ENCODE peak calls at places on chromosome 22, in five cellular contexts. X is CD8-positive, alpha-beta T cell; D is tibial artery; P is SK-N-SH; Y is body of pancreas. Z is an unnamed sample. For H3K4me1, the result is how much of the 10 kb centered on the place peaks cover.

GRCh38 chr22:44085743-44086741 is 61.9 kb downstream of the PARVB start:
- DNase-seq in D (no peak), Y (peak), X (no peak), P (peak), Z (peak)

GRCh38 chr22:29517215-29517908 is 36.2 kb downstream of the THOC5 start:
- DNase-seq in Y (peak), X (no peak), D (no peak), P (peak), Z (no peak)

GRCh38 chr22:17302616-17303015 is 66.6 kb upstream of the CECR2 start:
- DNase-seq in Y (no peak), P (no peak), X (no peak), D (no peak), Z (no peak)

GRCh38 chr22:37203354-37204044 is 8.8 kb downstream of the SSTR3 start:
- DNase-seq in P (no peak), X (no peak), Y (no peak), D (peak), Z (peak)

GRCh38 chr22:38733329-38734202 is 22.2 kb downstream of the SUN2 start:
- DNase-seq in X (no peak), Y (peak), P (peak), D (peak), Z (peak)

GRCh38 chr22:25970348-25970995 is 198.8 kb upstream of the SEZ6L start:
- DNase-seq in D (no peak), Y (peak), X (no peak), P (no peak), Z (no peak)

GRCh38 chr22:49531533-49531895 is 296.2 kb downstream of the BRD1 start:
- DNase-seq in X (no peak), P (no peak), Y (no peak), D (no peak), Z (no peak)

GRCh38 chr22:42930810-42931420 is 73.8 kb upstream of the ARFGAP3 start:
- DNase-seq in Y (peak), P (no peak), X (no peak), D (no peak), Z (no peak)

GRCh38 chr22:24976442-24977218 is 24.1 kb downstream of the KIAA1671 start:
- DNase-seq in P (no peak), Y (no peak), X (no peak), D (no peak), Z (no peak)

GRCh38 chr22:19991645-19992451 is 24.8 kb downstream of the ARVCF start:
- DNase-seq in D (peak), P (no peak), Y (no peak), X (no peak), Z (no peak)

GRCh38 chr22:38136607-38137006 is 26.1 kb upstream of the BAIAP2L2 start:
- DNase-seq in P (no peak), X (no peak), Y (no peak), D (no peak), Z (no peak)

GRCh38 chr22:50308986-50309600 is 1.6 kb upstream of the PLXNB2 start:
- DNase-seq in D (peak), Y (no peak), X (no peak), P (no peak), Z (no peak)

GRCh38 chr22:17513612-17514011 is 49.7 kb upstream of the SLC25A18 start:
- DNase-seq in D (no peak), Y (no peak), X (no peak), P (no peak), Z (no peak)

GRCh38 chr22:43053176-43053575 is 36.0 kb downstream of the TTLL1 start:
- DNase-seq in P (peak), D (no peak), Y (no peak), X (no peak), Z (no peak)

GRCh38 chr22:10961043-10961860 is 4566.7 kb upstream of the OR11H1 start:
- DNase-seq in Y (no peak), D (no peak), P (peak), X (no peak), Z (no peak)

GRCh38 chr22:18091916-18092526 is 14.2 kb downstream of the PEX26 start:
- DNase-seq in D (no peak), P (no peak), X (no peak), Y (peak), Z (peak)

GRCh38 chr22:17970205-17970708 is 54.1 kb downstream of the MICAL3 start:
- DNase-seq in D (no peak), X (no peak), P (no peak), Y (no peak), Z (no peak)

GRCh38 chr22:43345761-43346261 is 2.6 kb upstream of the SCUBE1 start:
- DNase-seq in P (no peak), Y (no peak), X (no peak), D (no peak), Z (no peak)

GRCh38 chr22:37669586-37669985 is 5.8 kb upstream of the LGALS1 start:
- DNase-seq in X (no peak), D (no peak), Y (no peak), P (no peak), Z (no peak)

GRCh38 chr22:38868886-38869381 is 3.1 kb downstream of the CBX6 start:
- DNase-seq in P (peak), D (peak), X (peak), Y (peak), Z (peak)

GRCh38 chr22:20025401-20026203 is 4.7 kb downstream of the TANGO2 start:
- DNase-seq in X (no peak), Y (no peak), D (peak), P (no peak), Z (peak)

GRCh38 chr22:36386900-36387663 is 685 bp downstream of the MYH9 start:
- DNase-seq in D (peak), P (peak), Y (peak), X (no peak), Z (peak)

GRCh38 chr22:21044931-21045584 is 688 bp upstream of the LRRC74B start:
- DNase-seq in X (no peak), Y (peak), P (peak), D (peak), Z (no peak)

GRCh38 chr22:30212363-30212995 is 34.1 kb downstream of the LIF start:
- DNase-seq in Y (peak), X (no peak), D (peak), P (peak), Z (peak)

GRCh38 chr22:37181681-37182080 is 6.4 kb downstream of the C1QTNF6 start:
- DNase-seq in D (no peak), P (no peak), Y (no peak), X (no peak), Z (no peak)

GRCh38 chr22:50504245-50505211 is 3.0 kb downstream of the LMF2 start:
- DNase-seq in P (no peak), D (no peak), X (no peak), Y (peak), Z (peak)

GRCh38 chr22:21657361-21658118 is 8.3 kb upstream of the PPIL2 start:
- DNase-seq in X (peak), Y (peak), D (peak), P (peak), Z (peak)

GRCh38 chr22:47160781-47161520 is 398.5 kb downstream of the TBC1D22A start:
- DNase-seq in X (no peak), D (peak), Y (no peak), P (no peak), Z (no peak)

GRCh38 chr22:37633082-37633692 is 6.3 kb upstream of the SH3BP1 start:
- DNase-seq in P (no peak), D (no peak), X (no peak), Y (no peak), Z (peak)

GRCh38 chr22:18968011-18968749 is 32.1 kb upstream of the PRODH start:
- DNase-seq in P (no peak), Y (peak), D (no peak), X (no peak), Z (peak)

GRCh38 chr22:46079093-46079860 is 71.0 kb upstream of the PPARA start:
- DNase-seq in D (peak), Y (no peak), P (no peak), X (no peak), Z (no peak)
- H3K4me1 ChIP-seq in D (half or more), Y (half or more), P (half or more), X (under half), Z (under half)

GRCh38 chr22:22687638-22688500 is 43.5 kb downstream of the GGTLC2 start:
- DNase-seq in D (no peak), Y (peak), P (peak), X (no peak), Z (no peak)
- TF ChIP-seq CTCF in D (peak), Y (peak), P (peak), X (peak), Z (peak)

DNA sequence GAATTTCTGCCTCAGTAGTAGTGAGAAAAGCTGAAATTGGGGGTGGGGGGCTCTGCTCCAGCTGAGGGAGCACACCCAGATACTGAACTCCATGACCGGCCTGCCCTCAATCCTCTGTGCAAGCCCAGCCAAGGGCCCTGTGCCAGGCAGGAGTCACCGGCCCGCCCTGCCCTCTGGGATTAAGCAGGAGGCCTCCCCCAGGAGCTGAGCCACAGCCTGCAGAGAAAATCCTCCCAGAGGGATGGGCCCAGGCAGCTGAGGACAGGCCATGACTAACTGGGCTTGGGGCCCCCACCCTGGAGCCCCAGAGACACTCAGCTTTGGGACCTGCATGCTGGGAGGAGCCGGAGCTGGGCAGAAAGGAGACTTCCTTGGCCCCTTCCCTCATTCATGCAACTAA is 48.8 kb downstream of the MN1 start:
- DNase-seq in X (no peak), P (no peak), D (peak), Y (no peak), Z (peak)
- H3K4me1 ChIP-seq in X (under half), P (under half), D (half or more), Y (under half), Z (under half)

DNA sequence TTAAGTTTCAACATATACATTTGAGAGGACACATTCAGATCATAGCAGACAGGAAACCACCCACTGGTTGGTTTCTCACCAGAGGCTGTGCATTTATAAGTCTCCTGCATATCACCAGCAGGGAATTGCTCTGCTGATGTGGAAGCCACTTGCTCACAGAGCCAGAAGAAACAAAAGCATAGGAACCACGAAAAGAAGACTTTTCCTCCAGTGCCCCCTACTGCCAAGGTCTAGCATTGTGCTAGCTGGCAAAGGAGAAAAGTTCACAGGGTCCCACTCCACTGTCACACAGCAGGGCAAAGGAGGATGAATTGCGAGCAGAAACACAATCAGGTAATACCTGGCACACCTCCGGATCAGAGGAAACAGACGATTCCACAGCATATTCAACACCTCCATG is 28.9 kb upstream of the ISX start:
- DNase-seq in D (no peak), P (no peak), Y (no peak), X (no peak), Z (no peak)
- TF ChIP-seq CTCF in D (no peak), P (peak), Y (no peak), X (no peak), Z (no peak)

GRCh38 chr22:31288496-31289235 is 3.6 kb downstream of the PIK3IP1 start:
- DNase-seq in P (no peak), X (no peak), Y (no peak), D (no peak), Z (no peak)
- H3K4me1 ChIP-seq in P (under half), X (half or more), Y (under half), D (under half), Z (under half)

GRCh38 chr22:45212306-45212709 is 28.4 kb downstream of the KIAA0930 start:
- DNase-seq in P (peak), D (peak), Y (peak), X (no peak), Z (peak)
- TF ChIP-seq CTCF in P (no peak), D (peak), Y (no peak), X (no peak), Z (no peak)

GRCh38 chr22:48431014-48431413 is 1396.7 kb downstream of the BRD1 start:
- DNase-seq in X (no peak), Y (no peak), P (no peak), D (peak), Z (no peak)
- H3K4me1 ChIP-seq in X (under half), Y (under half), P (under half), D (under half), Z (under half)

GRCh38 chr22:41598891-41599635 is 9.4 kb upstream of the PMM1 start:
- DNase-seq in D (no peak), P (no peak), X (no peak), Y (no peak), Z (no peak)

GRCh38 chr22:41596776-41597634 is 7.4 kb upstream of the PMM1 start:
- DNase-seq in Y (peak), D (peak), P (peak), X (no peak), Z (peak)

GRCh38 chr22:41595703-41596102 is 6.1 kb upstream of the PMM1 start:
- DNase-seq in P (no peak), X (no peak), D (no peak), Y (no peak), Z (no peak)

GRCh38 chr22:41598081-41598480 is 8.4 kb upstream of the PMM1 start:
- DNase-seq in X (no peak), D (no peak), P (no peak), Y (no peak), Z (no peak)

DNA sequence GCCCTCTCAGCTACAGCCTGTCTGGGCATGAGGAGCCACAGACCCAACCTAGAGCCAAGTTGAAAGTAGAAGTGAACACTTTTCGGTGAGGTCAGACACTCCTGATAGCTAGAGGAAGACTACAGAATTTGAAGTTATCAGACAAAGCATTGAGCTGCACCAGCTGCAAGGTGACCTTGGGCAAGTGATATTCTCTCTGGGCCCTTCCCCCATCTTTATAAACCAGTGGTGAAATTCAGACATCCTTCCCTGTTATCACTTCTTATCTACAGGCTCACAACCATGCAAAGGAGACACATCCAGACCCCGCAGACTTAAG is 8.0 kb upstream of the PMM1 start:
- DNase-seq in X (no peak), D (no peak), Y (no peak), P (no peak), Z (no peak)
- TF ChIP-seq CTCF in X (peak), D (no peak), Y (no peak), P (no peak), Z (no peak)

Z was measured in mucosa of descending colon.